ENCODE peak calls at places on chromosomes 16 and 17, in seven cellular contexts. One of them, this sample, is unnamed.

GRCh38 chr17:49694847-49695697 is 12.7 kb downstream of the SLC35B1 start:
- DNase-seq in kidney: no peak
- DNase-seq in dorsolateral prefrontal cortex: peak; percentile 73
- DNase-seq in WERI-Rb-1: peak; percentile 68
- DNase-seq in substantia nigra: peak; percentile 43
- DNase-seq in testis: peak; percentile 81
- DNase-seq in neural progenitor cell: peak; percentile 72
- DNase-seq in this sample: no peak

GRCh38 chr17:49216953-49217650 is 6.6 kb downstream of the ABI3 start:
- DNase-seq in kidney: peak; percentile 74
- DNase-seq in dorsolateral prefrontal cortex: no peak
- DNase-seq in WERI-Rb-1: no peak
- DNase-seq in substantia nigra: peak; percentile 21
- DNase-seq in testis: peak; percentile 48
- DNase-seq in neural progenitor cell: no peak
- DNase-seq in this sample: no peak

GRCh38 chr17:14871921-14872320 is 393.2 kb downstream of the PMP22 start:
- DNase-seq in kidney: no peak
- DNase-seq in dorsolateral prefrontal cortex: no peak
- DNase-seq in WERI-Rb-1: no peak
- DNase-seq in substantia nigra: no peak
- DNase-seq in testis: no peak
- DNase-seq in neural progenitor cell: no peak
- DNase-seq in this sample: no peak

GRCh38 chr17:50604470-50604869 is 30.2 kb upstream of the ABCC3 start:
- DNase-seq in kidney: peak; percentile 88
- DNase-seq in dorsolateral prefrontal cortex: no peak
- DNase-seq in WERI-Rb-1: no peak
- DNase-seq in substantia nigra: peak; percentile 10
- DNase-seq in testis: peak; percentile 74
- DNase-seq in neural progenitor cell: no peak
- DNase-seq in this sample: no peak

GRCh38 chr17:49259663-49260010 is 29.1 kb upstream of the PHOSPHO1 start:
- DNase-seq in kidney: no peak
- DNase-seq in dorsolateral prefrontal cortex: no peak
- DNase-seq in WERI-Rb-1: no peak
- DNase-seq in substantia nigra: no peak
- DNase-seq in testis: no peak
- DNase-seq in neural progenitor cell: no peak
- DNase-seq in this sample: no peak

GRCh38 chr17:67238976-67239375 is 6.0 kb downstream of the HELZ start:
- DNase-seq in kidney: no peak
- DNase-seq in dorsolateral prefrontal cortex: no peak
- DNase-seq in WERI-Rb-1: no peak
- DNase-seq in substantia nigra: no peak
- DNase-seq in testis: no peak
- DNase-seq in neural progenitor cell: no peak
- DNase-seq in this sample: no peak

GRCh38 chr16:12584488-12585233 is 219.0 kb downstream of the CPPED1 start:
- DNase-seq in kidney: no peak
- DNase-seq in dorsolateral prefrontal cortex: no peak
- DNase-seq in WERI-Rb-1: no peak
- DNase-seq in substantia nigra: no peak
- DNase-seq in testis: peak; percentile 65
- DNase-seq in neural progenitor cell: no peak
- DNase-seq in this sample: no peak

GRCh38 chr17:14506364-14506763 is 205.5 kb downstream of the HS3ST3B1 start:
- DNase-seq in kidney: no peak
- DNase-seq in dorsolateral prefrontal cortex: no peak
- DNase-seq in WERI-Rb-1: no peak
- DNase-seq in substantia nigra: no peak
- DNase-seq in testis: no peak
- DNase-seq in neural progenitor cell: no peak
- DNase-seq in this sample: no peak

GRCh38 chr17:5035356-5035755 is at the start of gene SLC52A1:
- DNase-seq in kidney: no peak
- DNase-seq in dorsolateral prefrontal cortex: no peak
- DNase-seq in WERI-Rb-1: no peak
- DNase-seq in substantia nigra: no peak
- DNase-seq in testis: no peak
- DNase-seq in neural progenitor cell: peak; percentile 21
- DNase-seq in this sample: no peak

DNA sequence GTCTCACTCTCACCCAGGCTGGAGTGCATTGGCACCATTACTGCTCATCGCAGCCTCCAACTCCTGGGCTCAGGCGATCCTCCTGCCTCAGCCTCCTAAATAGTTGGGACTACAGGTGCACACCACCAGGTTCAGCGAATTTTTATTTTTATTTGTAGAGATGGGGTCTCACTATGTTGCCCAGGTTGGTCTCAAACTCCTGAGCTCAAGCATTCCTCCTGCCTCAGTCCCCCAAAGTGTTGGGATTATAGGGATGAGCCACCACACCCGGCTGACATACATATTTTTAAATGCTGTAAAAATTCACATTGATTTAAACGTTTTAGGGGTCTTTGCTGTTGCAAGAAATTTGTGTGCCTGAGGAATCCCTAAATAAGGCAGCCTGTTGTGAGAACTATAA is 24.8 kb upstream of the SEC14L1 start:
- DNase-seq in kidney: no peak
- DNase-seq in dorsolateral prefrontal cortex: no peak
- DNase-seq in WERI-Rb-1: no peak
- DNase-seq in substantia nigra: no peak
- DNase-seq in testis: no peak
- DNase-seq in neural progenitor cell: no peak
- DNase-seq in this sample: no peak
- H3K27ac ChIP-seq in kidney: peak overlapping the region; percentile 69
- H3K27ac ChIP-seq in dorsolateral prefrontal cortex: peak overlapping the region; percentile 76
- H3K27ac ChIP-seq in WERI-Rb-1: no peak overlapping the region
- H3K27ac ChIP-seq in substantia nigra: peak overlapping the region; percentile 67
- H3K27ac ChIP-seq in testis: peak overlapping the region; percentile 25
- H3K27ac ChIP-seq in neural progenitor cell: no peak overlapping the region
- H3K27ac ChIP-seq in this sample: peak overlapping the region; percentile 82

GRCh38 chr17:73539176-73539575 is 105.1 kb downstream of the SDK2 start:
- DNase-seq in kidney: no peak
- DNase-seq in dorsolateral prefrontal cortex: no peak
- DNase-seq in WERI-Rb-1: peak; percentile 90
- DNase-seq in substantia nigra: no peak
- DNase-seq in testis: no peak
- DNase-seq in neural progenitor cell: no peak
- DNase-seq in this sample: no peak
- H3K27ac ChIP-seq in kidney: no peak overlapping the region
- H3K27ac ChIP-seq in dorsolateral prefrontal cortex: no peak overlapping the region
- H3K27ac ChIP-seq in WERI-Rb-1: peak overlapping the region; percentile 93
- H3K27ac ChIP-seq in substantia nigra: no peak overlapping the region
- H3K27ac ChIP-seq in testis: no peak overlapping the region
- H3K27ac ChIP-seq in neural progenitor cell: no peak overlapping the region
- H3K27ac ChIP-seq in this sample: no peak overlapping the region

DNA sequence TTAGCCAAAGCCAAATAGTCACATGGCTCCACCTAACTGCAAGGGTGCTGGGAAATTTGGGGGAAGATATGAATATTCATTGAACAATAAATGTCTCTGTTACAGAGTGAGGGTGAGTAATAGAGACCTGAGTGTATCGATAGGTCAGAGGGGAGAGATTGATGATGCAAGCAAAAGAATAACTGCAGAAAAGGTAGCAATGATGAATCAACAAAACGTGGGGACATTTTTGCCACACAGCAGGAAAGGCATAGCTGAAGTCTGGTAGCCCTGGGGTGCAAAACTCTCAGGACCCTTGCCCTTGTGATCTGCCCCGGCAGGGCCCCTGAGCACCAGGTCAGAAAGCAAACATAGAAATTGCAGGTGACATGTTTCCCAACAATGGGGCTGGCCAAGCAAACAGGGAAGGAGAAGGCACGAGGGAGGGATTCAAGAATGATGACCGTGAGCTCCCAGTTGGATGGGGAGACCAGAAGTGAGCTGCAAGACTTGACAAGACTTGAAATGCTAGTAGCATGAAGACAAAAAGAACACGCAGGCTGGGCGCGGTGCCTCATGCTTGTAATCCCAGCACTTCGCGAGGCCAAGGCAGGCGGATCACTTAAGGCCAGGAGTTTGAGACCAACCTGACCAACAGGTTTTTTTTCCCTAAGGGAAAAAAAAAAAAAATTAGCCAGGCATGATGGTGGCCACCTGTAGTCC is 12.7 kb upstream of the HERPUD1 start:
- DNase-seq in kidney: no peak
- DNase-seq in dorsolateral prefrontal cortex: no peak
- DNase-seq in WERI-Rb-1: no peak
- DNase-seq in substantia nigra: no peak
- DNase-seq in testis: no peak
- DNase-seq in neural progenitor cell: no peak
- DNase-seq in this sample: no peak
- H3K27ac ChIP-seq in kidney: no peak overlapping the region
- H3K27ac ChIP-seq in dorsolateral prefrontal cortex: no peak overlapping the region
- H3K27ac ChIP-seq in WERI-Rb-1: no peak overlapping the region
- H3K27ac ChIP-seq in substantia nigra: no peak overlapping the region
- H3K27ac ChIP-seq in testis: no peak overlapping the region
- H3K27ac ChIP-seq in neural progenitor cell: no peak overlapping the region
- H3K27ac ChIP-seq in this sample: no peak overlapping the region

GRCh38 chr16:31471875-31472558 is at the start of gene TGFB1I1:
- DNase-seq in kidney: peak; percentile 90
- DNase-seq in dorsolateral prefrontal cortex: peak; percentile 28
- DNase-seq in WERI-Rb-1: peak; percentile 54
- DNase-seq in substantia nigra: no peak
- DNase-seq in testis: peak; percentile 49
- DNase-seq in neural progenitor cell: peak; percentile 29
- DNase-seq in this sample: no peak

GRCh38 chr16:31474173-31474714 is 2.3 kb downstream of the TGFB1I1 start:
- DNase-seq in kidney: no peak
- DNase-seq in dorsolateral prefrontal cortex: no peak
- DNase-seq in WERI-Rb-1: no peak
- DNase-seq in substantia nigra: no peak
- DNase-seq in testis: no peak
- DNase-seq in neural progenitor cell: no peak
- DNase-seq in this sample: no peak

GRCh38 chr16:31474778-31475738 is 3.1 kb downstream of the TGFB1I1 start:
- DNase-seq in kidney: no peak
- DNase-seq in dorsolateral prefrontal cortex: no peak
- DNase-seq in WERI-Rb-1: no peak
- DNase-seq in substantia nigra: no peak
- DNase-seq in testis: no peak
- DNase-seq in neural progenitor cell: no peak
- DNase-seq in this sample: no peak

GRCh38 chr16:31472559-31473203 is 729 bp downstream of the TGFB1I1 start:
- DNase-seq in kidney: peak; percentile 97
- DNase-seq in dorsolateral prefrontal cortex: peak; percentile 80
- DNase-seq in WERI-Rb-1: peak; percentile 58
- DNase-seq in substantia nigra: no peak
- DNase-seq in testis: peak; percentile 92
- DNase-seq in neural progenitor cell: peak; percentile 48
- DNase-seq in this sample: no peak

GRCh38 chr16:31473300-31474052 is 1.5 kb downstream of the TGFB1I1 start:
- DNase-seq in kidney: peak; percentile 69
- DNase-seq in dorsolateral prefrontal cortex: no peak
- DNase-seq in WERI-Rb-1: no peak
- DNase-seq in substantia nigra: no peak
- DNase-seq in testis: no peak
- DNase-seq in neural progenitor cell: no peak
- DNase-seq in this sample: no peak
- H3K27ac ChIP-seq in kidney: no peak overlapping the region
- H3K27ac ChIP-seq in dorsolateral prefrontal cortex: no peak overlapping the region
- H3K27ac ChIP-seq in WERI-Rb-1: no peak overlapping the region
- H3K27ac ChIP-seq in substantia nigra: no peak overlapping the region
- H3K27ac ChIP-seq in testis: no peak overlapping the region
- H3K27ac ChIP-seq in neural progenitor cell: no peak overlapping the region
- H3K27ac ChIP-seq in this sample: no peak overlapping the region

DNA sequence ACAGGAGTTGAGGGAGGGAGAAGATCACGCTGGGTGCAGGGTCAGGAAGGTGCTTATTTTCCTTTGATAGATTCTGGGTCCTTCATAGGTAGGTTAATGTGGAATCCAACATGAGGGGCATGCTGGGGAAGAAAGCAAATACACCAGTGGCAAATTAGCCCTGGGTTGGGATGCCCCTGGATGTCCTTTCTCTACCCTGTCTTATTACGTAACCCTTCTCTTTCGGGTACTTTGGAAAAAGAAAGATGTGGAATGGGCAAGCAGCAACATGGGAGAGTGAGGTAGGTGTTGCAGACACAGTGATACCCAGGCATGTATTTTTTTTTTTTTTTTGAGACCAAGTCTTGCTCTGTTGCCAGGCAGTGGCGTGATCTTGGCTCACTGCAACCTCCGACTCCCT is 9.1 kb downstream of the SLC7A6 start:
- DNase-seq in kidney: no peak
- DNase-seq in dorsolateral prefrontal cortex: no peak
- DNase-seq in WERI-Rb-1: no peak
- DNase-seq in substantia nigra: no peak
- DNase-seq in testis: no peak
- DNase-seq in neural progenitor cell: no peak
- DNase-seq in this sample: no peak
- H3K27ac ChIP-seq in kidney: peak overlapping the region; percentile 52
- H3K27ac ChIP-seq in dorsolateral prefrontal cortex: no peak overlapping the region
- H3K27ac ChIP-seq in WERI-Rb-1: no peak overlapping the region
- H3K27ac ChIP-seq in substantia nigra: no peak overlapping the region
- H3K27ac ChIP-seq in testis: no peak overlapping the region
- H3K27ac ChIP-seq in neural progenitor cell: no peak overlapping the region
- H3K27ac ChIP-seq in this sample: no peak overlapping the region

DNA sequence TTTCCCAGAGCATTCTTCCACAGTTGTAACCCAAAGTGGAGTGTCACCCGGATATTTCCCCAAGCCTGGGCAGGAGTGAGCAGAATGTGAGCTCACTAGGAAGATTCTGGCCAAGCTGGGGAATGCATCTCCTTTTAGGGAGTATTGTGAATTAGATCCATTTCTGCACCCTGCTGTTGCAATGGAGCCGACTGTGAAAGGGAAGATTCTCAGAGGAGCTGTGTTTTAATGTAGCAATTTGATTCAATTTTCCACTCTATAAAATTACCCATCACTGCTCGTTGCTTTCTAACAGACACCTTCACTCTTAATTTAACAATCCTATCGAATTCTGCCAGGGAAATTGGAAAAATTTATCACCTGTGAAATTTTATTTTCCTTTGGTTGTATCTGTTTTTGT is 70.8 kb downstream of the SNX11 start:
- DNase-seq in kidney: no peak
- DNase-seq in dorsolateral prefrontal cortex: no peak
- DNase-seq in WERI-Rb-1: no peak
- DNase-seq in substantia nigra: no peak
- DNase-seq in testis: no peak
- DNase-seq in neural progenitor cell: no peak
- DNase-seq in this sample: no peak
- H3K27ac ChIP-seq in kidney: no peak overlapping the region
- H3K27ac ChIP-seq in dorsolateral prefrontal cortex: no peak overlapping the region
- H3K27ac ChIP-seq in WERI-Rb-1: no peak overlapping the region
- H3K27ac ChIP-seq in substantia nigra: no peak overlapping the region
- H3K27ac ChIP-seq in testis: no peak overlapping the region
- H3K27ac ChIP-seq in neural progenitor cell: no peak overlapping the region
- H3K27ac ChIP-seq in this sample: no peak overlapping the region

DNA sequence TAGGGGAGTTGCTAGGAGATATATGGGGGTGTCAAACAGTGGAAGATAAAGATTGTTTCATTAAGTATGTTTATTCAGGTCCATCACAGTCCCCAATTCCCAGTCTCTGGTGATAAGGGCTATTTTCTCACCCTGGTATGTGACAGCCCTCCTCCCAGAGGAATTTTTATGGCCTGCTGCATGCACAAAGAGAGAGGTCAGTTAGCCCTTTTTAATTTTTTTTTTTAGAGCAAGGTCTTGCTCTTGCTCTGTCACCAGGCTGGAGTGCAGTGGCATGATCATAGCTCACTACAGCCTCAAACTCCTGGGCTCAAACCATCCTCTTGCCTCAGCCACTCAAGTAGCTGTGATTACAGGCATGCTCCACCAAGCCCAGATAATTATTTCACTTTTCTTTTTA is 53.6 kb upstream of the ATF7IP2 start:
- DNase-seq in kidney: no peak
- DNase-seq in dorsolateral prefrontal cortex: no peak
- DNase-seq in WERI-Rb-1: no peak
- DNase-seq in substantia nigra: no peak
- DNase-seq in testis: peak; percentile 43
- DNase-seq in neural progenitor cell: no peak
- DNase-seq in this sample: no peak
- H3K27ac ChIP-seq in kidney: no peak overlapping the region
- H3K27ac ChIP-seq in dorsolateral prefrontal cortex: no peak overlapping the region
- H3K27ac ChIP-seq in WERI-Rb-1: no peak overlapping the region
- H3K27ac ChIP-seq in substantia nigra: no peak overlapping the region
- H3K27ac ChIP-seq in testis: peak overlapping the region; percentile 65
- H3K27ac ChIP-seq in neural progenitor cell: no peak overlapping the region
- H3K27ac ChIP-seq in this sample: no peak overlapping the region